ENCODE peak calls at places on chromosomes 2 and 18, in eight cellular contexts. B is HuH-7.5; F is EL; A is AG10803; Z is astrocyte; I is NCI-H524 treated with DMSO at 0.1 percent for 48 hours; O is HuH-7; G is activated naive CD4-positive, alpha-beta T cell. R is an unnamed sample.

GRCh38 chr2:8364668-8365067 is 317.2 kb upstream of the ID2 start:
- DNase-seq in B (peak; percentile 25), F (no peak), A (no peak), Z (no peak), I (no peak), O (peak; percentile 43), G (no peak), R (no peak)

GRCh38 chr2:98876741-98877140 is 59.3 kb downstream of the CRACDL start:
- DNase-seq in B (no peak), F (no peak), A (no peak), Z (peak; percentile 60), I (no peak), O (no peak), G (no peak), R (no peak)

GRCh38 chr18:32237024-32237423 is 47.2 kb downstream of the MEP1B start:
- DNase-seq in B (no peak), F (no peak), A (no peak), Z (no peak), I (no peak), O (no peak), G (no peak), R (no peak)

GRCh38 chr2:241063587-241063986 is 38.5 kb downstream of the MTERF4 start:
- DNase-seq in B (no peak), F (no peak), A (no peak), Z (no peak), I (no peak), O (no peak), G (no peak), R (no peak)

GRCh38 chr2:116802671-116803070 is 1011.8 kb upstream of the DDX18 start:
- DNase-seq in B (no peak), F (no peak), A (no peak), Z (no peak), I (no peak), O (no peak), G (no peak), R (no peak)

GRCh38 chr18:36620801-36621200 is 208.0 kb downstream of the TPGS2 start:
- DNase-seq in B (no peak), F (no peak), A (peak; percentile 60), Z (no peak), I (no peak), O (no peak), G (no peak), R (no peak)

GRCh38 chr2:110838657-110839357 is 106.4 kb downstream of the ACOXL start:
- DNase-seq in B (no peak), F (no peak), A (no peak), Z (no peak), I (no peak), O (no peak), G (no peak), R (peak; percentile 54)

GRCh38 chr2:103788875-103789715 is 1027.3 kb downstream of the TMEM182 start:
- DNase-seq in B (no peak), F (peak; percentile 2), A (no peak), Z (peak; percentile 56), I (no peak), O (no peak), G (no peak), R (no peak)

GRCh38 chr18:29560270-29560669 is 1383.3 kb upstream of the CDH2 start:
- DNase-seq in B (no peak), F (no peak), A (no peak), Z (no peak), I (no peak), O (no peak), G (no peak), R (no peak)

GRCh38 chr2:118738524-118739308 is 108.7 kb downstream of the EN1 start:
- DNase-seq in B (no peak), F (peak; percentile 93), A (peak; percentile 97), Z (peak; percentile 99), I (no peak), O (no peak), G (no peak), R (no peak)

GRCh38 chr2:229273384-229274338 is 2.6 kb upstream of the PID1 start:
- DNase-seq in B (peak; percentile 73), F (peak; percentile 81), A (peak; percentile 81), Z (peak; percentile 74), I (peak; percentile 7), O (peak; percentile 81), G (no peak), R (peak; percentile 15)

GRCh38 chr2:76546207-76546606 is 835.5 kb upstream of the GCFC2 start:
- DNase-seq in B (no peak), F (no peak), A (no peak), Z (no peak), I (no peak), O (no peak), G (no peak), R (no peak)

GRCh38 chr18:13235981-13236380 is 17.4 kb downstream of the LDLRAD4 start:
- DNase-seq in B (no peak), F (no peak), A (peak; percentile 49), Z (no peak), I (no peak), O (no peak), G (no peak), R (no peak)

GRCh38 chr2:62923242-62923641 is 127.4 kb upstream of the OTX1 start:
- DNase-seq in B (no peak), F (no peak), A (no peak), Z (no peak), I (no peak), O (no peak), G (no peak), R (no peak)

GRCh38 chr18:8749492-8749891 is 44.1 kb downstream of the MTCL1 start:
- DNase-seq in B (no peak), F (no peak), A (no peak), Z (no peak), I (no peak), O (no peak), G (no peak), R (no peak)